ENCODE peak calls at places on chromosomes 3 and 15, in six cellular contexts. T, O, M, U, Y and L are unnamed samples.

GRCh38 chr15:89740137-89740536 is 10.9 kb downstream of the MESP1 start:
- DNase-seq in M (peak; percentile 96), O (peak; percentile 61), T (peak; percentile 76), Y (peak; percentile 83), U (peak; percentile 52), L (peak; percentile 61)

GRCh38 chr15:96410175-96411055 is 79.9 kb downstream of the NR2F2 start:
- DNase-seq in Y (no peak), M (no peak), U (no peak), O (no peak), T (peak; percentile 33), L (peak; percentile 17)

GRCh38 chr15:48005921-48006541 is 114.8 kb upstream of the SLC24A5 start:
- DNase-seq in O (no peak), M (no peak), Y (no peak), T (no peak), U (no peak), L (peak; percentile 7)

GRCh38 chr3:140296796-140297352 is 361.9 kb downstream of the CLSTN2 start:
- DNase-seq in U (no peak), O (no peak), M (no peak), T (no peak), Y (no peak), L (peak; percentile 86)

GRCh38 chr3:116038968-116039950 is 406.0 kb downstream of the LSAMP start:
- DNase-seq in M (no peak), Y (no peak), U (peak; percentile 57), O (no peak), T (peak; percentile 20), L (peak; percentile 51)

GRCh38 chr3:183211390-183211789 is 41.7 kb upstream of the B3GNT5 start:
- DNase-seq in U (no peak), Y (no peak), T (no peak), M (no peak), O (no peak), L (no peak)

GRCh38 chr3:50474717-50475116 is 28.7 kb downstream of the CACNA2D2 start:
- DNase-seq in Y (peak; percentile 6), M (peak; percentile 93), T (peak; percentile 14), O (no peak), U (peak; percentile 3), L (peak; percentile 82)

GRCh38 chr3:14082108-14082657 is 42.5 kb downstream of the CHCHD4 start:
- DNase-seq in Y (no peak), M (no peak), O (no peak), T (no peak), U (no peak), L (no peak)

GRCh38 chr15:65529754-65530317 is 427 bp upstream of the HACD3 start:
- DNase-seq in M (no peak), O (no peak), T (peak; percentile 21), Y (no peak), U (no peak), L (peak; percentile 27)

GRCh38 chr15:67832965-67833503 is 6.8 kb downstream of the RNU6-1 start:
- DNase-seq in M (peak; percentile 53), U (no peak), Y (no peak), O (no peak), T (no peak), L (no peak)

GRCh38 chr15:67831363-67831762 is 6.1 kb downstream of the SKOR1 start:
- DNase-seq in O (no peak), U (no peak), T (no peak), M (peak; percentile 79), Y (no peak), L (no peak)

GRCh38 chr15:67833504-67834248 is 6.2 kb downstream of the RNU6-1 start:
- DNase-seq in Y (peak; percentile 48), M (peak; percentile 96), T (no peak), U (no peak), O (peak; percentile 44), L (peak; percentile 64)

GRCh38 chr15:67834249-67834592 is 5.6 kb downstream of the RNU6-1 start:
- DNase-seq in O (no peak), T (no peak), Y (no peak), M (peak; percentile 68), U (no peak), L (no peak)

GRCh38 chr15:67832031-67832551 is 6.8 kb downstream of the SKOR1 start:
- DNase-seq in Y (peak; percentile 74), M (peak; percentile 95), U (no peak), T (peak; percentile 41), O (no peak), L (peak; percentile 52)
- H3K4me1 ChIP-seq in Y (peaks cover 11% of the 10 kb centered on the region), M (peaks cover 11% of the 10 kb centered on the region), U (peaks cover 26% of the 10 kb centered on the region), T (peaks cover 4% of the 10 kb centered on the region), O (no peaks in the 10 kb centered on the region), L (no peaks in the 10 kb centered on the region)

DNA sequence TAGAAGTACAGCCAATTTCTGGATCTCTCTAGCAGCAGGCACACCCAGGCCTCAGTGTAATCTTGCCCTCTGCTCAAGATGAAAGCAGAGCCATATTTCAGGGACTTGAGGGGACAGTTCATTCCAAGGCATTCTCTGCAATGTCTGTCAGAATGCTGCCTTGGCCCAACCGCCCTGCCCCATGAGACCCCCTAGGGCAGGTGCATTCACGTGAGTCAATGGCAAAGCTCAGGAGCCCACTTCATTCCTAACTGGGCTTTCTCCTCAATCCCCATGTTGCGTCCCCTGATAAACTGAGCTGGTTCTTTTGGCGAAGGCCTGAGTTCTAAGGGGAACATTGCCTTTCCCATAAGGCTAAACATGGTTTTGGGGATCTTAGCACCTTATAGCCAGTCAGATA is 9.5 kb downstream of the SNTN start:
- DNase-seq in Y (no peak), M (no peak), U (no peak), T (no peak), O (no peak), L (no peak)
- H3K4me2 ChIP-seq in Y (no peak overlapping the region), M (no peak overlapping the region), U (no peak overlapping the region), T (no peak overlapping the region), O (no peak overlapping the region), L (no peak overlapping the region)

GRCh38 chr3:4716731-4717362 is 223.7 kb downstream of the ITPR1 start:
- DNase-seq in M (no peak), T (no peak), U (no peak), Y (no peak), O (no peak), L (peak; percentile 82)
- H3K4me1 ChIP-seq in M (peaks cover 38% of the 10 kb centered on the region), T (peaks cover 23% of the 10 kb centered on the region), U (peaks cover 24% of the 10 kb centered on the region), Y (peaks cover 36% of the 10 kb centered on the region), O (peaks cover 9% of the 10 kb centered on the region), L (peaks cover 43% of the 10 kb centered on the region)

GRCh38 chr15:49847937-49848823 is 227.3 kb downstream of the DTWD1 start:
- DNase-seq in M (peak; percentile 80), U (peak; percentile 80), O (no peak), Y (peak; percentile 91), T (peak; percentile 98), L (peak; percentile 94)
- H3K4me2 ChIP-seq in M (peak overlapping the region; percentile 71), U (no peak overlapping the region), O (no peak overlapping the region), Y (peak overlapping the region; percentile 73), T (peak overlapping the region; percentile 62), L (peak overlapping the region; percentile 73)

GRCh38 chr3:56900801-56901200 is 99.1 kb upstream of the ARHGEF3 start:
- DNase-seq in O (no peak), Y (no peak), U (no peak), M (no peak), T (no peak), L (no peak)

GRCh38 chr3:56899851-56900250 is 98.1 kb upstream of the ARHGEF3 start:
- DNase-seq in Y (no peak), O (no peak), M (no peak), T (no peak), U (no peak), L (no peak)

GRCh38 chr3:56899078-56899477 is 97.3 kb upstream of the ARHGEF3 start:
- DNase-seq in M (no peak), O (no peak), T (no peak), U (no peak), Y (no peak), L (no peak)

GRCh38 chr3:56904526-56905245 is 102.9 kb upstream of the ARHGEF3 start:
- DNase-seq in U (no peak), M (no peak), Y (no peak), O (no peak), T (peak; percentile 23), L (no peak)

DNA sequence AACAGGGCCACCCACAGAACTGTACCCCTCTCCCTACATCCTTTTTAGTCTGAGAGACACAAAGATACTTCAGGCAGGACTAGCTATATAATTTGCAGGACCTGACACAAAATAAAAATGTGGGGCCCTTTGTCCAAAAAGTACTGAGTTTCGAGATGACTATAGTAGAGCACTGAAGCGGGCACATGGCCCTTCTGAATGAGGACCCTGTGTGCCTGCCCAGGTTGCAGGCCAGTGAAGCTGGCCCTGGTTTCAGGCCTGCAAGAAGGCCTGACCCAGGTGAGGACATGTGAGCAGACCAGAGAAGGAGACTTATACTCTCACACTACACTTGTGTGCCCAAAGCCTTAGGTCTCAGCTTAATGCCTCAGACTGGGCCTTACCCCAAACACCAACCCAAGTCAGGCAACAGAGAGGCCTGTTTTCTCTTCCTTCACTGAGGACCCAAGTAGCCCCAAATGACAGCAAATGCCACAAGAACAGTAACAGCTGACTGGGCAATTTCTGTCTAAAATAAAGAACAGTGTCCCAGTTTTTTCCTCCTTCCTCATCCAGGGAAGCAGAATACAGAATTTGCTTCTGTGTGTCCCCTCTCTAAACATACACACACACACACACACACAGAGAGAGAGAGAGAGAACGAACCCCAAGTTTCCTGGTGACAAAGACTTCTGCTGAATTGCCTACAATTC is 100.9 kb upstream of the ARHGEF3 start:
- DNase-seq in U (no peak), O (no peak), Y (no peak), M (no peak), T (no peak), L (no peak)
- H3K4me1 ChIP-seq in U (no peaks in the 10 kb centered on the region), O (no peaks in the 10 kb centered on the region), Y (no peaks in the 10 kb centered on the region), M (no peaks in the 10 kb centered on the region), T (no peaks in the 10 kb centered on the region), L (no peaks in the 10 kb centered on the region)

DNA sequence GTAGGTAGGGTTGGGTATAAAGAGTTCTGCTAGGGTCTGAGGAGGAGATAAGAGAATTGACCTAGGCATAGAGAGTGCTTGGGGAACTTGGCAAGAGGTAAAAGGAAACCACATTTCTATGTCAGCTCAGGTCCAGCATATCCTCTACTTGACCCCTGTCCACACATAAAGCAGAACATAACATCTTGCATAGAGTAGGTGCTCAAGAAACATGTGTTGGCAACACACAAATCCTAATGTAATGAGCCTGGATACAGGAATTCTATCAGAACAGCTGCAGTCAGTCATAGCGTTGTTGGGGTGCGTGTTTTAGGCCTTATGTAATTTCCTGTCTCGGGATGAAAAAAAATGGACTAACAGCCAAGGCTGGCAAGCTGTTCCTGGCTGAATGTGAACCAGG is 35.0 kb upstream of the PLCL2 start:
- DNase-seq in T (peak; percentile 69), Y (no peak), U (no peak), M (peak; percentile 11), O (no peak), L (peak; percentile 51)
- H3K4me2 ChIP-seq in T (no peak overlapping the region), Y (no peak overlapping the region), U (no peak overlapping the region), M (peak overlapping the region; percentile 72), O (no peak overlapping the region), L (no peak overlapping the region)

GRCh38 chr3:57160046-57160730 is 5.0 kb downstream of the IL17RD start:
- DNase-seq in M (no peak), O (no peak), U (no peak), Y (no peak), T (no peak), L (no peak)
- H3K4me1 ChIP-seq in M (peaks cover 3% of the 10 kb centered on the region), O (no peaks in the 10 kb centered on the region), U (peaks cover 31% of the 10 kb centered on the region), Y (no peaks in the 10 kb centered on the region), T (peaks cover 2% of the 10 kb centered on the region), L (no peaks in the 10 kb centered on the region)

DNA sequence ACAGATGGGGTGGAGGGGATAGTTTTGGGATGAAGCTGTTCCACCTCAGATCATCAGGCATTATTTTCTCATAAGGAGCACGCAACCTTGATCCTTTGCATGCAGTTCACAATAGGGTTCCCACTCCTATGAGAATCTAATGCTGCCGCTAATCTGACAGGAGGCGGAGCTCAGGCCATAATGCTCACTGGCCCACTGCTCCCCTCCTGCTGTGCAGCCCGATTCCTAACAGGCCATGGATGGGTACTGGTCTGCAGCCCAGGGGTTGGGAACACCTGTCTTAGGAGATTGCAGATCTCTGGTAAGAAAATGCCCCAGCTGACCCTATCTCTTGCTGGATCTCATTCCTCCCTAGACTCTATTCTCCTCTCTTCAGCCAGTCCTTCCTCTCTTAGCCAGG is 6.8 kb downstream of the CSTA start:
- DNase-seq in T (no peak), M (no peak), Y (no peak), U (no peak), O (no peak), L (no peak)
- H3K4me2 ChIP-seq in T (no peak overlapping the region), M (no peak overlapping the region), Y (no peak overlapping the region), U (no peak overlapping the region), O (no peak overlapping the region), L (no peak overlapping the region)